ENCODE peak calls at places on chromosomes 5 and 9, in four cellular contexts. E, Z, C and M are unnamed samples.

GRCh38 chr9:19050637-19051591 is 1.7 kb downstream of the RRAGA start:
- DNase-seq in E (no peak), Z (no peak), C (peak), M (no peak)

GRCh38 chr9:92980085-92980745 is 32.9 kb downstream of the FGD3 start:
- DNase-seq in E (no peak), Z (no peak), C (no peak), M (no peak)

GRCh38 chr5:128111818-128112448 is 28.4 kb downstream of the SLC12A2 start:
- DNase-seq in E (no peak), Z (no peak), C (no peak), M (no peak)

GRCh38 chr5:142384014-142384413 is 59.2 kb upstream of the SPRY4 start:
- DNase-seq in E (no peak), Z (no peak), C (no peak), M (no peak)

GRCh38 chr5:14156611-14157493 is 13.7 kb downstream of the TRIO start:
- DNase-seq in E (peak), Z (peak), C (no peak), M (no peak)

GRCh38 chr5:102561894-102562760 is 63.3 kb upstream of the SLCO6A1 start:
- DNase-seq in E (peak), Z (no peak), C (peak), M (no peak)

GRCh38 chr5:174355208-174355612 is 309.7 kb downstream of the NSG2 start:
- DNase-seq in E (peak), Z (no peak), C (no peak), M (no peak)

GRCh38 chr9:7173139-7173538 is 415.4 kb downstream of the KDM4C start:
- DNase-seq in E (no peak), Z (no peak), C (no peak), M (no peak)

GRCh38 chr9:33108472-33108871 is 32.0 kb upstream of the SMU1 start:
- DNase-seq in E (no peak), Z (no peak), C (no peak), M (no peak)

GRCh38 chr9:22863106-22863505 is 416.5 kb downstream of the DMRTA1 start:
- DNase-seq in E (no peak), Z (no peak), C (no peak), M (no peak)

GRCh38 chr5:3384531-3384930 is 211.1 kb upstream of the IRX1 start:
- DNase-seq in E (no peak), Z (no peak), C (no peak), M (no peak)

GRCh38 chr9:87592554-87593394 is 95.1 kb downstream of the DAPK1 start:
- DNase-seq in E (no peak), Z (no peak), C (peak), M (no peak)

GRCh38 chr5:148378670-148379069 is 5.1 kb upstream of the FBXO38 start:
- DNase-seq in E (peak), Z (no peak), C (no peak), M (no peak)

GRCh38 chr9:5632540-5632939 is 3.6 kb downstream of the RIC1 start:
- DNase-seq in E (no peak), Z (no peak), C (no peak), M (no peak)

GRCh38 chr9:5631021-5631420 is 2.1 kb downstream of the RIC1 start:
- DNase-seq in E (no peak), Z (no peak), C (no peak), M (no peak)

GRCh38 chr9:5630038-5630507 is 1.2 kb downstream of the RIC1 start:
- DNase-seq in E (no peak), Z (no peak), C (peak), M (no peak)

GRCh38 chr9:5635390-5635789 is 6.5 kb downstream of the RIC1 start:
- DNase-seq in E (no peak), Z (no peak), C (no peak), M (no peak)

DNA sequence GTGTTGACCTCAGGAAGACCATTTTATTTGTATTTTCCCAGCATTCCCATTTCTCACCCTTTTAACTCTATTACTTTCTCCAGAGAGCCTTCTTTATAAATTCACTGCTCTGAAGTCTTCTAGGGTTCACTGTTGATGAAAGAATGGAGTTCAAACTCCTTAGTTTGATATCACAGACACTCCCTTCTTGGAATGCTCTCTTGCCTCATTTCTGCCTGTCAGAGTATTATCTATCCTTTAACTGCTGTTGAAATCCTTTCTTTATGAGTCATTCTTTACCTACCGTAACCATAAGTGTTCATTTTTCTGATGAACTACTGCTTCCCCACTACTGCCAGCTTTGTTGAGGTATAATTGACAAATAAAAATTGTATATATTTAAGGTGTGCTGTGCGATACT is 4.3 kb downstream of the RIC1 start:
- DNase-seq in E (no peak), Z (no peak), C (peak), M (no peak)
- TF ChIP-seq SPI1 in E (no peak), Z (no peak), C (no peak), M (no peak)

GRCh38 chr9:21543187-21543586 is 61.1 kb upstream of the IFNE start:
- DNase-seq in E (no peak), Z (no peak), C (no peak), M (no peak)

GRCh38 chr9:21549890-21550289 is 67.8 kb upstream of the IFNE start:
- DNase-seq in E (no peak), Z (no peak), C (no peak), M (no peak)

GRCh38 chr9:21549251-21549765 is 67.2 kb upstream of the IFNE start:
- DNase-seq in E (no peak), Z (no peak), C (no peak), M (no peak)

GRCh38 chr9:21550392-21550791 is 68.3 kb upstream of the IFNE start:
- DNase-seq in E (no peak), Z (no peak), C (no peak), M (no peak)

DNA sequence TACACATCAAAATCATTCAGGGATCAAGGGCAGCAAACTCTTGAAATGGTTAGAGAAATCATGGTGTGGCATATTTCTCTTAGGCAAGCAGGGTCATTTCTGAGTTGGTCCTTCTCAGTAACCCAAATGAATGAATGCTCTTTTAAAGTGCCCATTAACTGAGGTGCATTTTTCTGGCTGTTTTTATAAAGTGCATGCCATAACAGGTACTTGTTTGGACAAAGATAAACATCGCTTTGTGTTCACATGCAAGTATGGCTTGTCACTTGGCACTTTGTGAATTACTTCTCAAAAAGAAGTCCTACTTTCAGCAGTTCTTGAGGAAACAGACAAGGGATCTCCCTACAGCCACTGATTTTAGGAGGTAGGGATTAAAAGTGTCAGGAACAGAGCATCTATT is 64.8 kb upstream of the IFNE start:
- DNase-seq in E (no peak), Z (no peak), C (no peak), M (no peak)
- TF ChIP-seq SPI1 in E (no peak), Z (no peak), C (no peak), M (no peak)

GRCh38 chr9:84170521-84171141 is 169.9 kb downstream of the SLC28A3 start:
- DNase-seq in E (no peak), Z (no peak), C (peak), M (no peak)
- TF ChIP-seq SPI1 in E (no peak), Z (no peak), C (no peak), M (no peak)

GRCh38 chr5:168939887-168940534 is 360.8 kb upstream of the PANK3 start:
- DNase-seq in E (no peak), Z (no peak), C (no peak), M (no peak)
- TF ChIP-seq SPI1 in E (no peak), Z (no peak), C (no peak), M (no peak)

GRCh38 chr5:37739817-37740261 is 100.0 kb downstream of the GDNF start:
- DNase-seq in E (no peak), Z (no peak), C (no peak), M (no peak)
- TF ChIP-seq SPI1 in E (no peak), Z (no peak), C (no peak), M (no peak)

DNA sequence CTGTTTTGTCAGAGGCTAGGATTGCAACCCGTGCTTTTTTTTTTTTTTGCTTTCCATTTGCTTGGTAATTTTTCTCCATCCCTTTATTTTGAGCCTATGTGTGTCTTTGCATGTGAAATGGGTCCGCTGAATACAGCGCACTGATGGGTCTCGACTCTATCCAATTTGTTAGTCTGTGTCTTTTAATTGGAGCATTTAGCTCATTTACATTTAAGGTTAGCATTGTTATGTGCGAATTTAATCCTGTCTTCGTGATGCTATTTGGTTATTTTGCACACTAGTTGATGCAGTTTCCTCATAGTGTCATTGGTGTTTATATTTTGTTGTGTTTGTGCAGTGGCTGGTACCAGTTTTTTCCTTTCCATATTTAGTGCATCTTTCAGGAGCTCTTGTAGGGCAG is 36.2 kb upstream of the TAF11L2 start:
- DNase-seq in E (no peak), Z (no peak), C (no peak), M (no peak)
- TF ChIP-seq SPI1 in E (no peak), Z (no peak), C (no peak), M (no peak)

DNA sequence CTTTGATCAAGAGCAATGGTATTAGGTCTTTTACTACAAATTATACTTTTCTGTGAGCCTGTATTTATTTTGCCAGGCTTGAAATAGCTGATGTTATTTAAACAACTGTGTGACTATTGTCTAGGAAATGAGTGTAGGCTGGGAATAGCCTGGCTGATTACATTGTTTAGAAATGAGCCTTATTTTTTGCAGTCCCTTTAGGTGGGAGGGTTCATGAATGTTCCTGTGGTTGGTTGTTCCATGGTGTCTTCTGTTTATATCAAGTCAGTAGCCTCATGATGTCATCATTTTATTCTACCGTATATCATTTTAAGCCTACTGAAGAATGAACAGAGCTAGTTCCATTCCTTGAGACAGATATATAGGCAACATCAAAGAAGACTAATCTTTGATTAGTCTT is 53.0 kb downstream of the MAP1B start:
- DNase-seq in E (no peak), Z (no peak), C (no peak), M (no peak)
- TF ChIP-seq SPI1 in E (no peak), Z (no peak), C (no peak), M (no peak)

DNA sequence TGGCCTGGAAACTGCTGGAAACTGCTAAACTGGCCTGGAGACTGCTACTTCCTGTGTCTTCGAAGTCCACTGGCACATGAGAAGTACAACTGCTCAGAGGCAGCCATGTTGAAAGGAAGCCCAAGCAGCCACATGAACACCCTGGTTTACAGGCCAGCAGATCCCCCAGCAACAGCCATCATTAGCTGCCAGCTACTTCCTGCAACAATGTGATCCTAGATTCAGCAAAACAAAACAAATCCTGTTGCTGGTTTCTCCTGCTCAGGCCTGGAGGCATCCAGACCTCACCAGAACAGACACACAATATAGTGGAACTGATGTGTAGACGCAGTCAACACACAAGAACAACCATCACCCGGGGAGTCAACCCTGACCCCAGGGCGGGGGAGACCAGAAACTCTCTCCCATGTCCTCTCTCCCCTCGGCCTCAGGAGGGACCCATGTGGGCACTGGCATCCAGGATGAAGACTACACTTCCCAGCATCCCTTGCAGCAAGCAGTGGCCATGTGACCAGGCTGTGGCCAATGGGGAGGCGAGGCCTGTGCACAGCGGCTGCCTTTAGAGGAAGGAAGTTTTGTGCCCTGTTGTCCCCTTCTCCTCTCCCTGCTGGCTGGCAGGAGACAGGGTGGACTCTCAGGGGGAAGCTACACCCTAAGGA is 9.2 kb upstream of the LCN15 start:
- DNase-seq in E (peak), Z (no peak), C (peak), M (no peak)
- TF ChIP-seq SPI1 in E (no peak), Z (no peak), C (no peak), M (no peak)